ENCODE peak calls at places on chromosomes 13 and 19, in eight cellular contexts. W, E, A, G, F, R, L and B are unnamed samples. For H3K4me1, the result is how much of the 10 kb centered on the place peaks cover.

GRCh38 chr19:44303976-44304568 is 753 bp downstream of the ZNF235 start:
- DNase-seq in W (no peak), E (no peak), A (no peak), G (no peak), F (no peak), R (peak), L (no peak), B (peak)

GRCh38 chr19:11208526-11209471 is 11.5 kb upstream of the KANK2 start:
- DNase-seq in W (no peak), E (no peak), A (no peak), G (no peak), F (no peak), R (no peak), L (no peak), B (no peak)

GRCh38 chr19:45395524-45396388 is 9.1 kb downstream of the PPP1R13L start:
- DNase-seq in W (no peak), E (no peak), A (no peak), G (no peak), F (no peak), R (no peak), L (no peak), B (no peak)

GRCh38 chr19:57068921-57069697 is 50.7 kb upstream of the USP29 start:
- DNase-seq in W (no peak), E (no peak), A (no peak), G (no peak), F (peak), R (peak), L (no peak), B (no peak)

GRCh38 chr13:99307247-99307646 is at the start of gene GPR183:
- DNase-seq in W (no peak), E (no peak), A (no peak), G (peak), F (no peak), R (no peak), L (no peak), B (no peak)

GRCh38 chr13:31009166-31009565 is 76.7 kb downstream of the TEX26 start:
- DNase-seq in W (no peak), E (no peak), A (no peak), G (no peak), F (no peak), R (no peak), L (no peak), B (no peak)

GRCh38 chr19:4744451-4745170 is 21.0 kb upstream of the DPP9 start:
- DNase-seq in W (no peak), E (no peak), A (no peak), G (no peak), F (peak), R (no peak), L (no peak), B (no peak)

GRCh38 chr13:65965496-65965895 is 1264.6 kb downstream of the PCDH9 start:
- DNase-seq in W (no peak), E (no peak), A (no peak), G (no peak), F (no peak), R (no peak), L (no peak), B (no peak)

GRCh38 chr19:9057505-9058258 is 29.2 kb upstream of the OR1M1 start:
- DNase-seq in W (no peak), E (no peak), A (no peak), G (no peak), F (no peak), R (no peak), L (no peak), B (no peak)

GRCh38 chr19:37928527-37929286 is 21.7 kb downstream of the SIPA1L3 start:
- DNase-seq in W (no peak), E (no peak), A (peak), G (peak), F (no peak), R (no peak), L (no peak), B (no peak)

GRCh38 chr13:52127378-52127777 is 1.5 kb downstream of the NEK5 start:
- DNase-seq in W (no peak), E (no peak), A (no peak), G (no peak), F (no peak), R (no peak), L (no peak), B (no peak)

GRCh38 chr19:33621811-33622504 is at the start of gene CHST8:
- DNase-seq in W (no peak), E (peak), A (peak), G (no peak), F (peak), R (peak), L (no peak), B (peak)

GRCh38 chr13:27455331-27455855 is 5.0 kb upstream of the MTIF3 start:
- DNase-seq in W (no peak), E (no peak), A (no peak), G (no peak), F (no peak), R (no peak), L (no peak), B (no peak)
- TF ChIP-seq POLR2A in W (no peak), E (no peak), A (no peak), G (no peak), F (no peak), R (no peak), L (no peak), B (no peak)

DNA sequence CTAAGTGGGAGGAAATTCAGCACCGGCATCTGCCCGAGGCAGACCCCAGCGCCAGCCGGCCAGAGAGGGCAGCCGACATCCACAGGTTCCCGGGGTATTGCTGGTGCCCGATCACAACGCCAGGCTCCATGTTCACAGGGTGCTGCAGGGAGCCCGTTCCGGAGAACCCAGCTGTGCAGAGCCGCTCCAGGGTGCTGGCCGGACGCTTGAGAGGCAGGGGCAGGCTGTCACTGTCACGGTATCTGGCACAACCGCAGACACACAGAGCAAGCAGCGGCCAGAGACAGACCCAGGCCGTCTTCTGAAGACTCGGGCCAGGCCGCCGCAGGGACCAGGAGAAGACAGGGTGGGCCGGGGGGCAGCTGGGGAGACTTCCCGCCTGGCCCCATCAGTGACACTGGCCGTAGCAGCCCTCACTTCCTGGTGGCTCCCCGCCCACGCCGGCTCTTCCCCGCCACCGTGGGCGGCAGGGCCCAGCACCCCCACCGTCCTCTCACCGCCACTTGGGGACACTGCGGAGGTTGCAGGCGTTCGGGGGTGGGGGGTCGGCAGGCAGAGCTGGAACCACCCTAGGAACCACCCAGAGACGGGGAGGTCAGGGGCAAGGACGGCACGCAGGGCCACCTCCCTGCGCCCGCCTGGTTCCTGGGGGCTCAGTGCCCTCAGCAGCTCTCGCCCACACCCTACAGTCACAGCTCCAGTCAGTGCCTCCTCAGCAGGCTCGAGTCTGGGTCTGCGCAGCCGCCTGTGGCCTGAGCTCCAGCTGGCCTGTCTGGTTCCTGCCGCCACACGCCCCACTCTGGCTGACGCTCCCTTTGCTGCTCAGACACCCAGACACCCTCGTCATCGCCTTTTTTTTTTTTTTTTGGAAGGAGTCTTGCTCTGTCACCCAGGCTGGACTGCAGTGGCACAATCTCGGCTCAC is 3.8 kb downstream of the RNF126 start:
- DNase-seq in W (peak), E (peak), A (no peak), G (peak), F (no peak), R (no peak), L (no peak), B (peak)
- H3K4me3 ChIP-seq in W (no peak), E (peak), A (peak), G (peak), F (no peak), R (no peak), L (peak), B (no peak)

DNA sequence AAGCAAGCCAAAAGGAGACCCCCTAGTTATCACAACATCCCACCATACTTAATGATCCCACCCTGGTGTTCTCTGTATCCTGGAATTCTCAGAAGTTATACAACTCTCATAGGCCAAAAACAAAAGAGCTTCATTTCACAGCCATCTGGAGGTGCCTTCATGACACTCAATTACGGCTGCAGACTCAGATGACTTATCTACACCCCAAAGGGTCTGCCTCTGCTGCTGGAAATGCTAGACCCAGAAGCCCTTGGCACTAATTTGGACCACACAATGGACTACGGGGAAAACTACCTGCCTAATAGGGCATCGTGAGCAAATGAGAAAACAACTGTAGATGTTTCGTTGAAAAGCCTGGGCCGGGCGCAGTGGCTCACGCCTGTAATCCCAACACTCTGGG is 40.2 kb downstream of the BRD4 start:
- DNase-seq in W (peak), E (no peak), A (no peak), G (no peak), F (no peak), R (no peak), L (no peak), B (no peak)
- H3K4me1 ChIP-seq in W (half or more), E (half or more), A (under half), G (under half), F (under half), R (half or more), L (half or more), B (half or more)

GRCh38 chr19:41409288-41409687 is 11.7 kb downstream of the BCKDHA start:
- DNase-seq in W (no peak), E (no peak), A (no peak), G (no peak), F (no peak), R (peak), L (no peak), B (no peak)
- TF ChIP-seq POLR2A in W (no peak), E (no peak), A (no peak), G (no peak), F (no peak), R (no peak), L (no peak), B (no peak)

GRCh38 chr13:105785436-105785835 is 750.0 kb downstream of the EFNB2 start:
- DNase-seq in W (no peak), E (no peak), A (peak), G (no peak), F (no peak), R (no peak), L (no peak), B (no peak)

GRCh38 chr13:105783261-105783660 is 752.2 kb downstream of the EFNB2 start:
- DNase-seq in W (no peak), E (no peak), A (no peak), G (no peak), F (no peak), R (no peak), L (no peak), B (no peak)

DNA sequence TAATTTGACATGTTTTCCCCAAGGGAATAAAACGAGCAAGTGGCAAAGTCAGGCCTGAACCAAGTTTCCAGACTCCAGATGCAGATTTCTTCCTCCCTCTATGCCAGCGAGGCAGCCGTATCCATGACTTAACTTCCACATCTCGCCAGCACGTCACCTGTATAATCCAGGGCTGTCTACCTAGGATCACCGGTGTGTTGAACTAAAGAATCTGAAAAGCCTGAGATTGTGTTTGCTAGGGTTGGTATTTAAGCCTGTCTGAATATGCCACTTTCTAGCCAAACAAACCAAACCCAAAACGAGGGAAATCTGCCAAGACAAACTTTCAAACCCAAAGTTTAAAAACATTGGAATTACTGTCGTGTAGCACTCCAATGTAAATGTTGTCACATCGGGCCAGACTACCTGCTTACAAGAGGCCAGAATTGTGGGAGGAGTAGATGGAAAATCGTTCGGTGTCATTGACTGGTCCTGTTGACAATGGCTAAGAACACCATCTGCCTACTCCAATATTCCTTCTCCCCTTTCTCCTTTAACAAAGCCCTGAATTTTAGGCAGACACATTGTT is 747.9 kb downstream of the EFNB2 start:
- DNase-seq in W (no peak), E (no peak), A (peak), G (no peak), F (no peak), R (no peak), L (no peak), B (no peak)
- H3K4me3 ChIP-seq in W (no peak), E (no peak), A (no peak), G (no peak), F (no peak), R (no peak), L (no peak), B (no peak)

GRCh38 chr13:110530839-110531499 is 30.6 kb downstream of the RAB20 start:
- DNase-seq in W (peak), E (no peak), A (no peak), G (no peak), F (no peak), R (no peak), L (no peak), B (no peak)
- H3K4me1 ChIP-seq in W (half or more), E (under half), A (under half), G (under half), F (under half), R (half or more), L (under half), B (under half)